ENCODE peak calls at places on chromosomes 7 and 10, in eight cellular contexts. H, O, E, J, Y, N, X and T are unnamed samples.

GRCh38 chr7:41817386-41817785 is 114.5 kb upstream of the INHBA start:
- DNase-seq in H (peak; percentile 26), O (no peak), E (no peak), J (peak; percentile 44), Y (peak; percentile 25), N (peak; percentile 86), X (peak; percentile 66), T (no peak)

GRCh38 chr7:46933596-46933995 is 648.3 kb downstream of the TNS3 start:
- DNase-seq in H (no peak), O (no peak), E (no peak), J (peak; percentile 81), Y (no peak), N (no peak), X (peak; percentile 83), T (peak; percentile 61)

GRCh38 chr7:124029789-124030188 is 3.1 kb downstream of the TMEM229A start:
- DNase-seq in H (no peak), O (no peak), E (no peak), J (no peak), Y (no peak), N (no peak), X (no peak), T (no peak)

GRCh38 chr7:128037081-128037480 is 5.8 kb upstream of the LRRC4 start:
- DNase-seq in H (no peak), O (no peak), E (no peak), J (no peak), Y (no peak), N (no peak), X (no peak), T (no peak)

GRCh38 chr7:98223351-98223897 is 12.2 kb downstream of the BHLHA15 start:
- DNase-seq in H (no peak), O (no peak), E (no peak), J (no peak), Y (no peak), N (no peak), X (no peak), T (no peak)

GRCh38 chr10:72316748-72317435 is 37.8 kb downstream of the DNAJB12 start:
- DNase-seq in H (peak; percentile 68), O (no peak), E (no peak), J (no peak), Y (no peak), N (no peak), X (no peak), T (no peak)

GRCh38 chr7:148684289-148684688 is 14.4 kb upstream of the CUL1 start:
- DNase-seq in H (no peak), O (no peak), E (no peak), J (no peak), Y (no peak), N (no peak), X (no peak), T (no peak)

GRCh38 chr7:94449151-94449725 is 54.5 kb downstream of the COL1A2 start:
- DNase-seq in H (peak; percentile 45), O (peak; percentile 30), E (no peak), J (peak; percentile 75), Y (no peak), N (peak; percentile 36), X (peak; percentile 54), T (peak; percentile 75)

GRCh38 chr7:158546626-158547025 is 41.0 kb downstream of the PTPRN2 start:
- DNase-seq in H (no peak), O (no peak), E (no peak), J (no peak), Y (no peak), N (no peak), X (no peak), T (no peak)

GRCh38 chr7:151992375-151992774 is 33.1 kb upstream of the GALNT11 start:
- DNase-seq in H (peak; percentile 75), O (peak; percentile 89), E (no peak), J (peak; percentile 33), Y (peak; percentile 4), N (peak; percentile 60), X (peak; percentile 27), T (peak; percentile 17)

GRCh38 chr7:133481676-133482075 is 228.8 kb downstream of the EXOC4 start:
- DNase-seq in H (no peak), O (no peak), E (no peak), J (peak; percentile 81), Y (no peak), N (peak; percentile 76), X (peak; percentile 73), T (peak; percentile 76)